ENCODE peak calls at places on chromosomes 11 and 22, in six cellular contexts. One of them, this sample, is unnamed.

GRCh38 chr11:3050386-3051325 is 6.6 kb downstream of the CARS1 start:
- DNase-seq in NAMALWA: no peak
- DNase-seq in fibroblast of pulmonary artery: no peak
- DNase-seq in activated CD4-positive, alpha-beta T cell treated with anti-CD3 and anti-CD28 coated beads, Interleukin-2, amount 50 U/mL, for 48 hours: no peak
- DNase-seq in IMR-90: no peak
- DNase-seq in COR-L47: no peak
- DNase-seq in this sample: no peak

GRCh38 chr22:49999901-50000586 is 12.5 kb downstream of the IL17REL start:
- DNase-seq in activated CD4-positive, alpha-beta T cell treated with anti-CD3 and anti-CD28 coated beads, Interleukin-2, amount 50 U/mL, for 48 hours: no peak
- DNase-seq in IMR-90: no peak
- DNase-seq in NAMALWA: no peak
- DNase-seq in COR-L47: no peak
- DNase-seq in fibroblast of pulmonary artery: no peak
- DNase-seq in this sample: no peak

GRCh38 chr11:97325693-97326092 is 935.9 kb downstream of the JRKL start:
- DNase-seq in NAMALWA: no peak
- DNase-seq in activated CD4-positive, alpha-beta T cell treated with anti-CD3 and anti-CD28 coated beads, Interleukin-2, amount 50 U/mL, for 48 hours: no peak
- DNase-seq in fibroblast of pulmonary artery: no peak
- DNase-seq in COR-L47: no peak
- DNase-seq in IMR-90: no peak
- DNase-seq in this sample: no peak

GRCh38 chr11:14973621-14974020 is 1.5 kb upstream of the CALCA start:
- DNase-seq in COR-L47: no peak
- DNase-seq in IMR-90: peak; percentile 4
- DNase-seq in activated CD4-positive, alpha-beta T cell treated with anti-CD3 and anti-CD28 coated beads, Interleukin-2, amount 50 U/mL, for 48 hours: peak; percentile 39
- DNase-seq in NAMALWA: peak; percentile 23
- DNase-seq in fibroblast of pulmonary artery: no peak
- DNase-seq in this sample: peak; percentile 30

GRCh38 chr11:30535818-30536217 is 50.3 kb downstream of the MPPED2 start:
- DNase-seq in fibroblast of pulmonary artery: no peak
- DNase-seq in IMR-90: no peak
- DNase-seq in COR-L47: no peak
- DNase-seq in activated CD4-positive, alpha-beta T cell treated with anti-CD3 and anti-CD28 coated beads, Interleukin-2, amount 50 U/mL, for 48 hours: no peak
- DNase-seq in NAMALWA: no peak
- DNase-seq in this sample: no peak

GRCh38 chr11:45042560-45042959 is 91.9 kb upstream of the TP53I11 start:
- DNase-seq in activated CD4-positive, alpha-beta T cell treated with anti-CD3 and anti-CD28 coated beads, Interleukin-2, amount 50 U/mL, for 48 hours: no peak
- DNase-seq in COR-L47: peak; percentile 10
- DNase-seq in fibroblast of pulmonary artery: no peak
- DNase-seq in IMR-90: no peak
- DNase-seq in NAMALWA: no peak
- DNase-seq in this sample: no peak

GRCh38 chr11:86608251-86608799 is 64.1 kb downstream of the ME3 start:
- DNase-seq in NAMALWA: peak; percentile 73
- DNase-seq in activated CD4-positive, alpha-beta T cell treated with anti-CD3 and anti-CD28 coated beads, Interleukin-2, amount 50 U/mL, for 48 hours: peak; percentile 42
- DNase-seq in COR-L47: peak; percentile 15
- DNase-seq in fibroblast of pulmonary artery: peak; percentile 85
- DNase-seq in IMR-90: peak; percentile 80
- DNase-seq in this sample: peak; percentile 68

GRCh38 chr11:79488286-79488685 is 47.5 kb upstream of the TENM4 start:
- DNase-seq in fibroblast of pulmonary artery: peak; percentile 22
- DNase-seq in activated CD4-positive, alpha-beta T cell treated with anti-CD3 and anti-CD28 coated beads, Interleukin-2, amount 50 U/mL, for 48 hours: no peak
- DNase-seq in COR-L47: no peak
- DNase-seq in IMR-90: no peak
- DNase-seq in NAMALWA: no peak
- DNase-seq in this sample: no peak

GRCh38 chr11:95143106-95143681 is 53.5 kb downstream of the ENDOD1 start:
- DNase-seq in IMR-90: peak; percentile 70
- DNase-seq in activated CD4-positive, alpha-beta T cell treated with anti-CD3 and anti-CD28 coated beads, Interleukin-2, amount 50 U/mL, for 48 hours: no peak
- DNase-seq in fibroblast of pulmonary artery: no peak
- DNase-seq in COR-L47: no peak
- DNase-seq in NAMALWA: no peak
- DNase-seq in this sample: no peak

GRCh38 chr11:125345706-125346561 is 150.1 kb downstream of the FEZ1 start:
- DNase-seq in activated CD4-positive, alpha-beta T cell treated with anti-CD3 and anti-CD28 coated beads, Interleukin-2, amount 50 U/mL, for 48 hours: peak; percentile 54
- DNase-seq in NAMALWA: peak; percentile 64
- DNase-seq in COR-L47: peak; percentile 27
- DNase-seq in fibroblast of pulmonary artery: peak; percentile 87
- DNase-seq in IMR-90: peak; percentile 67
- DNase-seq in this sample: no peak

GRCh38 chr11:118175031-118175531 is 1.4 kb downstream of the SCN2B start:
- DNase-seq in activated CD4-positive, alpha-beta T cell treated with anti-CD3 and anti-CD28 coated beads, Interleukin-2, amount 50 U/mL, for 48 hours: no peak
- DNase-seq in fibroblast of pulmonary artery: peak; percentile 7
- DNase-seq in IMR-90: peak; percentile 62
- DNase-seq in COR-L47: no peak
- DNase-seq in NAMALWA: no peak
- DNase-seq in this sample: peak; percentile 16

GRCh38 chr11:71089571-71089970 is 162.8 kb downstream of the SHANK2 start:
- DNase-seq in IMR-90: no peak
- DNase-seq in activated CD4-positive, alpha-beta T cell treated with anti-CD3 and anti-CD28 coated beads, Interleukin-2, amount 50 U/mL, for 48 hours: no peak
- DNase-seq in fibroblast of pulmonary artery: no peak
- DNase-seq in COR-L47: no peak
- DNase-seq in NAMALWA: no peak
- DNase-seq in this sample: no peak

GRCh38 chr11:45543808-45544422 is 121.5 kb downstream of the CHST1 start:
- DNase-seq in NAMALWA: peak; percentile 15
- DNase-seq in IMR-90: peak; percentile 4
- DNase-seq in COR-L47: no peak
- DNase-seq in activated CD4-positive, alpha-beta T cell treated with anti-CD3 and anti-CD28 coated beads, Interleukin-2, amount 50 U/mL, for 48 hours: peak; percentile 10
- DNase-seq in fibroblast of pulmonary artery: peak; percentile 50
- DNase-seq in this sample: no peak

GRCh38 chr11:46298699-46299424 is 21.4 kb downstream of the CREB3L1 start:
- DNase-seq in NAMALWA: no peak
- DNase-seq in fibroblast of pulmonary artery: peak; percentile 85
- DNase-seq in COR-L47: no peak
- DNase-seq in IMR-90: peak; percentile 93
- DNase-seq in activated CD4-positive, alpha-beta T cell treated with anti-CD3 and anti-CD28 coated beads, Interleukin-2, amount 50 U/mL, for 48 hours: no peak
- DNase-seq in this sample: peak; percentile 63

GRCh38 chr11:112877561-112877960 is 83.7 kb upstream of the NCAM1 start:
- DNase-seq in IMR-90: no peak
- DNase-seq in COR-L47: peak; percentile 31
- DNase-seq in NAMALWA: no peak
- DNase-seq in fibroblast of pulmonary artery: no peak
- DNase-seq in activated CD4-positive, alpha-beta T cell treated with anti-CD3 and anti-CD28 coated beads, Interleukin-2, amount 50 U/mL, for 48 hours: no peak
- DNase-seq in this sample: no peak

GRCh38 chr11:19344661-19345518 is 104.1 kb upstream of the E2F8 start:
- DNase-seq in NAMALWA: no peak
- DNase-seq in activated CD4-positive, alpha-beta T cell treated with anti-CD3 and anti-CD28 coated beads, Interleukin-2, amount 50 U/mL, for 48 hours: no peak
- DNase-seq in COR-L47: peak; percentile 32
- DNase-seq in fibroblast of pulmonary artery: peak; percentile 65
- DNase-seq in IMR-90: peak; percentile 24
- DNase-seq in this sample: no peak